ENCODE peak calls at places on chromosomes 1 and 21, in five cellular contexts. One of them, this sample, is unnamed.

GRCh38 chr1:11198851-11199628 is 9.9 kb downstream of the ANGPTL7 start:
- DNase-seq in SK-N-SH: peak; percentile 34
- DNase-seq in HepG2: no peak
- DNase-seq in K562: no peak
- DNase-seq in GM12878: no peak
- DNase-seq in this sample: no peak

GRCh38 chr1:196366817-196367495 is 241.3 kb downstream of the KCNT2 start:
- DNase-seq in K562: no peak
- DNase-seq in HepG2: no peak
- DNase-seq in SK-N-SH: no peak
- DNase-seq in GM12878: no peak
- DNase-seq in this sample: no peak

GRCh38 chr1:40090652-40091355 is 6.2 kb downstream of the PPT1 start:
- DNase-seq in HepG2: no peak
- DNase-seq in K562: no peak
- DNase-seq in GM12878: no peak
- DNase-seq in SK-N-SH: no peak
- DNase-seq in this sample: no peak

GRCh38 chr1:5886140-5886483 is 106.1 kb downstream of the NPHP4 start:
- DNase-seq in SK-N-SH: peak; percentile 75
- DNase-seq in GM12878: no peak
- DNase-seq in K562: no peak
- DNase-seq in HepG2: no peak
- DNase-seq in this sample: no peak

GRCh38 chr1:169133801-169134558 is 27.5 kb downstream of the ATP1B1 start:
- DNase-seq in K562: no peak
- DNase-seq in SK-N-SH: no peak
- DNase-seq in HepG2: no peak
- DNase-seq in GM12878: no peak
- DNase-seq in this sample: no peak

GRCh38 chr1:245370905-245371581 is 216.3 kb downstream of the KIF26B start:
- DNase-seq in HepG2: no peak
- DNase-seq in K562: no peak
- DNase-seq in GM12878: no peak
- DNase-seq in SK-N-SH: peak; percentile 53
- DNase-seq in this sample: no peak

GRCh38 chr1:3727042-3727824 is 25.0 kb upstream of the CCDC27 start:
- DNase-seq in HepG2: no peak
- DNase-seq in K562: peak; percentile 83
- DNase-seq in GM12878: no peak
- DNase-seq in SK-N-SH: peak; percentile 78
- DNase-seq in this sample: peak; percentile 53

GRCh38 chr1:208269338-208269666 is 25.1 kb upstream of the PLXNA2 start:
- DNase-seq in SK-N-SH: no peak
- DNase-seq in K562: no peak
- DNase-seq in HepG2: no peak
- DNase-seq in GM12878: no peak
- DNase-seq in this sample: no peak

GRCh38 chr21:16419188-16419874 is 689.5 kb downstream of the USP25 start:
- DNase-seq in GM12878: no peak
- DNase-seq in HepG2: peak; percentile 12
- DNase-seq in SK-N-SH: peak; percentile 59
- DNase-seq in K562: no peak
- DNase-seq in this sample: peak; percentile 54

GRCh38 chr1:168195199-168196135 is 16.7 kb downstream of the TIPRL start:
- DNase-seq in HepG2: no peak
- DNase-seq in SK-N-SH: no peak
- DNase-seq in K562: no peak
- DNase-seq in GM12878: no peak
- DNase-seq in this sample: no peak

GRCh38 chr21:41973427-41973831 is 19.6 kb upstream of the C2CD2 start:
- DNase-seq in HepG2: no peak
- DNase-seq in SK-N-SH: no peak
- DNase-seq in K562: no peak
- DNase-seq in GM12878: no peak
- DNase-seq in this sample: no peak

GRCh38 chr1:44220001-44220751 is 6.9 kb downstream of the DMAP1 start:
- DNase-seq in HepG2: no peak
- DNase-seq in K562: no peak
- DNase-seq in GM12878: no peak
- DNase-seq in SK-N-SH: peak; percentile 9
- DNase-seq in this sample: no peak

GRCh38 chr1:217343907-217344306 is 287.0 kb downstream of the GPATCH2 start:
- DNase-seq in SK-N-SH: no peak
- DNase-seq in GM12878: no peak
- DNase-seq in HepG2: no peak
- DNase-seq in K562: no peak
- DNase-seq in this sample: no peak

GRCh38 chr1:173925306-173926242 is 8.4 kb upstream of the SERPINC1 start:
- DNase-seq in K562: no peak
- DNase-seq in SK-N-SH: no peak
- DNase-seq in HepG2: peak; percentile 77
- DNase-seq in GM12878: no peak
- DNase-seq in this sample: no peak

GRCh38 chr1:157154940-157155514 is 16.8 kb upstream of the ETV3 start:
- DNase-seq in GM12878: no peak
- DNase-seq in K562: peak; percentile 75
- DNase-seq in HepG2: peak; percentile 72
- DNase-seq in SK-N-SH: no peak
- DNase-seq in this sample: no peak

GRCh38 chr21:36647279-36648093 is 51.4 kb upstream of the SIM2 start:
- DNase-seq in GM12878: no peak
- DNase-seq in K562: no peak
- DNase-seq in SK-N-SH: no peak
- DNase-seq in HepG2: peak; percentile 68
- DNase-seq in this sample: no peak

GRCh38 chr1:239123243-239123642 is 263.1 kb upstream of the CHRM3 start:
- DNase-seq in SK-N-SH: no peak
- DNase-seq in K562: no peak
- DNase-seq in GM12878: no peak
- DNase-seq in HepG2: no peak
- DNase-seq in this sample: no peak

GRCh38 chr1:201706109-201706508 is 122.8 kb upstream of the IPO9 start:
- DNase-seq in K562: no peak
- DNase-seq in SK-N-SH: no peak
- DNase-seq in GM12878: no peak
- DNase-seq in HepG2: no peak
- DNase-seq in this sample: no peak

GRCh38 chr1:66652556-66652955 is 99.7 kb upstream of the DYNLT5 start:
- DNase-seq in SK-N-SH: no peak
- DNase-seq in HepG2: no peak
- DNase-seq in K562: no peak
- DNase-seq in GM12878: no peak
- DNase-seq in this sample: no peak

GRCh38 chr1:110674337-110675059 is at the start of gene KCNA3:
- DNase-seq in HepG2: no peak
- DNase-seq in K562: no peak
- DNase-seq in GM12878: no peak
- DNase-seq in SK-N-SH: peak; percentile 89
- DNase-seq in this sample: peak; percentile 81

GRCh38 chr1:155305881-155306391 is 2.7 kb upstream of the FDPS start:
- DNase-seq in HepG2: peak; percentile 30
- DNase-seq in K562: no peak
- DNase-seq in SK-N-SH: no peak
- DNase-seq in GM12878: no peak
- DNase-seq in this sample: no peak

GRCh38 chr1:227934476-227935313 is 13.0 kb downstream of the WNT9A start:
- DNase-seq in K562: peak; percentile 50
- DNase-seq in HepG2: peak; percentile 27
- DNase-seq in SK-N-SH: no peak
- DNase-seq in GM12878: no peak
- DNase-seq in this sample: no peak

GRCh38 chr1:205528887-205529825 is 24.7 kb downstream of the CDK18 start:
- DNase-seq in K562: peak; percentile 96
- DNase-seq in GM12878: no peak
- DNase-seq in SK-N-SH: peak; percentile 97
- DNase-seq in HepG2: no peak
- DNase-seq in this sample: peak; percentile 97

GRCh38 chr1:215076312-215076711 is 6.2 kb upstream of the KCNK2 start:
- DNase-seq in GM12878: no peak
- DNase-seq in HepG2: peak; percentile 34
- DNase-seq in SK-N-SH: peak; percentile 4
- DNase-seq in K562: no peak
- DNase-seq in this sample: peak; percentile 31

GRCh38 chr1:15206418-15207030 is 40.5 kb upstream of the FHAD1 start:
- DNase-seq in K562: no peak
- DNase-seq in GM12878: peak; percentile 13
- DNase-seq in SK-N-SH: no peak
- DNase-seq in HepG2: peak; percentile 88
- DNase-seq in this sample: no peak

GRCh38 chr1:212754715-212755114 is 36.9 kb downstream of the NSL1 start:
- DNase-seq in SK-N-SH: peak; percentile 69
- DNase-seq in K562: no peak
- DNase-seq in GM12878: no peak
- DNase-seq in HepG2: no peak
- DNase-seq in this sample: no peak

GRCh38 chr1:230818881-230819280 is 49.4 kb downstream of the C1orf198 start:
- DNase-seq in HepG2: no peak
- DNase-seq in SK-N-SH: no peak
- DNase-seq in K562: no peak
- DNase-seq in GM12878: no peak
- DNase-seq in this sample: no peak

GRCh38 chr1:233627376-233627775 is 13.5 kb downstream of the KCNK1 start:
- DNase-seq in GM12878: no peak
- DNase-seq in SK-N-SH: no peak
- DNase-seq in HepG2: no peak
- DNase-seq in K562: no peak
- DNase-seq in this sample: no peak

GRCh38 chr1:94095112-94095637 is 25.8 kb downstream of the ABCA4 start:
- DNase-seq in SK-N-SH: no peak
- DNase-seq in K562: no peak
- DNase-seq in GM12878: no peak
- DNase-seq in HepG2: no peak
- DNase-seq in this sample: peak; percentile 46

DNA sequence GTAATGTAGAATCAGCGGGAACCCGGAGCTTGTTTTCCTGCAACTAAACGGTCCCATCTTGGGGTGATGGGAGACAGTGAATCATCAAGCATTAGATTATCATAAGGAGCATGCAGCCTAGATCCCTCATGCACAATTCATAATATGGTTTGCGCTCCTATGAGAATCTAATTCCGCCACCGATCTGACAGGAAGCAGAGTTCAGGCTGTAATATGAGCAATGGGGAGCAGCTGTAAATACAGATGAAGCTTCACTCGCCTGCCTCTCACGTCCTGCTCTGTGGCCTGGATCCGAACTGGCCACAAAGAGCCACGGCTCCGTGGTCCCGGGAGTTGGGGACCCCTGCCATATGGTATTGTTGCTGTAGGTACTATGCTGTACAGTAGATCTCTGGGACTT is 1.6 kb downstream of the IFI44 start:
- DNase-seq in SK-N-SH: no peak
- DNase-seq in K562: no peak
- DNase-seq in HepG2: no peak
- DNase-seq in GM12878: no peak
- DNase-seq in this sample: no peak
- TF ChIP-seq FOXM1 in SK-N-SH: no peak
- TF ChIP-seq FOXM1 in K562: no peak
- TF ChIP-seq FOXM1 in HepG2: no peak
- TF ChIP-seq FOXM1 in GM12878: no peak
- TF ChIP-seq FOXM1 in this sample: no peak

GRCh38 chr1:38888423-38889333 is 7.3 kb upstream of the GJA9 start:
- DNase-seq in K562: no peak
- DNase-seq in SK-N-SH: no peak
- DNase-seq in HepG2: peak; percentile 81
- DNase-seq in GM12878: no peak
- DNase-seq in this sample: no peak
- TF ChIP-seq FOXM1 in K562: no peak
- TF ChIP-seq FOXM1 in SK-N-SH: no peak
- TF ChIP-seq FOXM1 in HepG2: no peak
- TF ChIP-seq FOXM1 in GM12878: no peak
- TF ChIP-seq FOXM1 in this sample: no peak

DNA sequence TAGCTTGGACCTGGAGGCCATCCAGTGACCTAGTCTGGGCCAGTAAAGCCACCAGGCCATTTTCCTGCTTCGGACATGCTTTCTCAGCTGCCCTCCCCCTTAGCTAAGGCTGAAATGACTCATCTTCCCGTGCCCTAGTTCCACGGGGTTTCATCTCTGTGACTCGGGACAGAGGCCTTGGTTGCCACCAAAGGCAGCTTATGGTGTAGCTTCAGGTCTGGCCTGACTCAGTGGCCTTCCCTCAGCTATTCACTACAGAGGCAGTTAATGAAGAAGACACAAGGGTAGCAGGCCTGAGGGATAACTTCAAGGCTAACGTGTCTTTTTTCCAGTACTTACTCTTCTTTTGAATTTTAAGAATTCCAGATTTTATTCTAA is 82.4 kb downstream of the PBX1 start:
- DNase-seq in HepG2: no peak
- DNase-seq in GM12878: no peak
- DNase-seq in K562: no peak
- DNase-seq in SK-N-SH: no peak
- DNase-seq in this sample: no peak
- TF ChIP-seq FOXM1 in HepG2: no peak
- TF ChIP-seq FOXM1 in GM12878: no peak
- TF ChIP-seq FOXM1 in K562: no peak
- TF ChIP-seq FOXM1 in SK-N-SH: no peak
- TF ChIP-seq FOXM1 in this sample: no peak

GRCh38 chr1:1082239-1083180 is 8.4 kb upstream of the RNF223 start:
- DNase-seq in GM12878: no peak
- DNase-seq in SK-N-SH: peak; percentile 24
- DNase-seq in HepG2: no peak
- DNase-seq in K562: no peak
- DNase-seq in this sample: no peak

GRCh38 chr1:1080951-1081310 is 6.8 kb upstream of the RNF223 start:
- DNase-seq in K562: peak; percentile 41
- DNase-seq in GM12878: no peak
- DNase-seq in HepG2: no peak
- DNase-seq in SK-N-SH: peak; percentile 74
- DNase-seq in this sample: no peak

GRCh38 chr1:1079408-1080121 is 5.5 kb upstream of the RNF223 start:
- DNase-seq in HepG2: peak; percentile 79
- DNase-seq in K562: peak; percentile 80
- DNase-seq in GM12878: no peak
- DNase-seq in SK-N-SH: peak; percentile 83
- DNase-seq in this sample: peak; percentile 41

GRCh38 chr1:1081311-1082238 is 7.5 kb upstream of the RNF223 start:
- DNase-seq in GM12878: no peak
- DNase-seq in SK-N-SH: peak; percentile 21
- DNase-seq in K562: no peak
- DNase-seq in HepG2: no peak
- DNase-seq in this sample: no peak

DNA sequence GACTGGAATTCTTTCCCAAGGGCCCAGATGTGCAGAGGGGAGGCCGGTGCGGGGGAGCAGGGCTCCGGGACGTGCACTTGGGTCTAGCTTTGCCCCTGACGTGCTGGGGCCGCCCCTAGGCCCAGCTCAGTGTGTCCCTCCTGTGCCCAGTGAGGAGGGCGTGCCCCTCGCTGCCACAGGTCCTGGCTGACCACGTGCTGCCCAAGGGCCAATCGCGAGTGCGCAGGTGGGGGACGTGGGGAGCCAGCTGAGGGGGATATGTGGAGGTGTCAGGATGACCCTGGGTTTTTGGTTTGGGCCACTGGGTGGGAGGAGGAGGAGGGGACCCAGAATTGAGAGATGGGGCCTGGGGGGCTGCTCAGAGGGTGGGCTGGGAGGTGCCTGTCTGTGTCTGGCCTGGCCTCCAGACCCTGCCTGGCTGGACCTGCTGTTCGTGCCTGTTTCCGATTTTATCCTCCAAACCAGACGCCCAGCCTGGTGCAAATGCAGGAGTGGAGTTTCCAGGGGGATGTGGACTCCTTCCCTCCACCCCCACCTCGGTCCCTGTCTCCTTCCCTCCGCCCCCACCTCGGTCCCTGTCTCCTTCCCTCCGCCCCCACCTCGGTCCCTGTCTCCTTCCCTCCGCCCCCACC is 6.1 kb upstream of the RNF223 start:
- DNase-seq in K562: peak; percentile 90
- DNase-seq in HepG2: peak; percentile 45
- DNase-seq in GM12878: no peak
- DNase-seq in SK-N-SH: peak; percentile 94
- DNase-seq in this sample: peak; percentile 43
- TF ChIP-seq FOXM1 in K562: no peak
- TF ChIP-seq FOXM1 in HepG2: no peak
- TF ChIP-seq FOXM1 in GM12878: no peak
- TF ChIP-seq FOXM1 in SK-N-SH: no peak
- TF ChIP-seq FOXM1 in this sample: no peak

This sample was measured in HEK293T.